ENCODE peak calls at places on chromosome 16, in ten cellular contexts. One of them, this sample, is unnamed. For H3K4me1, the result is how much of the 10 kb centered on the place peaks cover.

GRCh38 chr16:50671644-50672260 is 9.4 kb downstream of the SNX20 start:
- DNase-seq in fibroblast of lung: no peak
- DNase-seq in K562: peak
- DNase-seq in A549: peak
- DNase-seq in psoas muscle: no peak
- DNase-seq in lung: no peak
- DNase-seq in lower lobe of right lung: peak
- DNase-seq in PC-9: no peak
- DNase-seq in thoracic aorta: no peak
- DNase-seq in stomach: no peak
- DNase-seq in this sample: no peak

GRCh38 chr16:69187891-69188451 is 1.0 kb downstream of the SNTB2 start:
- DNase-seq in psoas muscle: peak
- DNase-seq in PC-9: peak
- DNase-seq in A549: peak
- DNase-seq in fibroblast of lung: peak
- DNase-seq in lung: peak
- DNase-seq in stomach: peak
- DNase-seq in lower lobe of right lung: peak
- DNase-seq in K562: no peak
- DNase-seq in thoracic aorta: no peak
- DNase-seq in this sample: peak

GRCh38 chr16:3999890-4000325 is 116.3 kb downstream of the ADCY9 start:
- DNase-seq in lung: no peak
- DNase-seq in fibroblast of lung: peak
- DNase-seq in K562: no peak
- DNase-seq in PC-9: no peak
- DNase-seq in stomach: no peak
- DNase-seq in A549: no peak
- DNase-seq in psoas muscle: no peak
- DNase-seq in lower lobe of right lung: no peak
- DNase-seq in thoracic aorta: no peak
- DNase-seq in this sample: no peak

GRCh38 chr16:4505356-4506153 is 29.4 kb downstream of the HMOX2 start:
- DNase-seq in lower lobe of right lung: peak
- DNase-seq in A549: no peak
- DNase-seq in psoas muscle: no peak
- DNase-seq in K562: no peak
- DNase-seq in thoracic aorta: no peak
- DNase-seq in lung: peak
- DNase-seq in stomach: peak
- DNase-seq in PC-9: no peak
- DNase-seq in fibroblast of lung: no peak
- DNase-seq in this sample: no peak

GRCh38 chr16:21598676-21599157 is 660 bp upstream of the METTL9 start:
- DNase-seq in psoas muscle: no peak
- DNase-seq in lower lobe of right lung: no peak
- DNase-seq in A549: no peak
- DNase-seq in fibroblast of lung: no peak
- DNase-seq in lung: no peak
- DNase-seq in thoracic aorta: no peak
- DNase-seq in PC-9: no peak
- DNase-seq in K562: no peak
- DNase-seq in stomach: no peak
- DNase-seq in this sample: no peak

GRCh38 chr16:30875881-30876791 is 17.7 kb downstream of the BCL7C start:
- DNase-seq in psoas muscle: no peak
- DNase-seq in stomach: no peak
- DNase-seq in lower lobe of right lung: no peak
- DNase-seq in K562: no peak
- DNase-seq in lung: no peak
- DNase-seq in thoracic aorta: no peak
- DNase-seq in PC-9: peak
- DNase-seq in A549: no peak
- DNase-seq in fibroblast of lung: peak
- DNase-seq in this sample: no peak

GRCh38 chr16:46428108-46429061 is 192.8 kb downstream of the SHCBP1 start:
- DNase-seq in lower lobe of right lung: peak
- DNase-seq in psoas muscle: no peak
- DNase-seq in lung: no peak
- DNase-seq in fibroblast of lung: no peak
- DNase-seq in stomach: no peak
- DNase-seq in PC-9: no peak
- DNase-seq in thoracic aorta: no peak
- DNase-seq in K562: no peak
- DNase-seq in A549: no peak
- DNase-seq in this sample: no peak

GRCh38 chr16:8355714-8356113 is 234.6 kb downstream of the TMEM114 start:
- DNase-seq in psoas muscle: no peak
- DNase-seq in PC-9: no peak
- DNase-seq in fibroblast of lung: no peak
- DNase-seq in thoracic aorta: no peak
- DNase-seq in lung: no peak
- DNase-seq in A549: no peak
- DNase-seq in lower lobe of right lung: no peak
- DNase-seq in stomach: no peak
- DNase-seq in K562: no peak
- DNase-seq in this sample: no peak

GRCh38 chr16:10902999-10903398 is 26.0 kb downstream of the CIITA start:
- DNase-seq in fibroblast of lung: no peak
- DNase-seq in A549: no peak
- DNase-seq in lung: no peak
- DNase-seq in K562: no peak
- DNase-seq in thoracic aorta: no peak
- DNase-seq in PC-9: no peak
- DNase-seq in stomach: no peak
- DNase-seq in lower lobe of right lung: no peak
- DNase-seq in psoas muscle: no peak
- DNase-seq in this sample: no peak

GRCh38 chr16:56107944-56108583 is 83.2 kb upstream of the GNAO1 start:
- DNase-seq in lung: no peak
- DNase-seq in A549: no peak
- DNase-seq in thoracic aorta: no peak
- DNase-seq in lower lobe of right lung: no peak
- DNase-seq in fibroblast of lung: no peak
- DNase-seq in K562: no peak
- DNase-seq in PC-9: no peak
- DNase-seq in stomach: no peak
- DNase-seq in psoas muscle: no peak
- DNase-seq in this sample: no peak

GRCh38 chr16:72172105-72173034 is at the start of gene PMFBP1:
- DNase-seq in K562: no peak
- DNase-seq in psoas muscle: no peak
- DNase-seq in thoracic aorta: peak
- DNase-seq in lower lobe of right lung: no peak
- DNase-seq in stomach: no peak
- DNase-seq in PC-9: peak
- DNase-seq in fibroblast of lung: peak
- DNase-seq in lung: peak
- DNase-seq in A549: peak
- DNase-seq in this sample: no peak

GRCh38 chr16:75097941-75098897 is 18.4 kb downstream of the LDHD start:
- DNase-seq in stomach: peak
- DNase-seq in K562: no peak
- DNase-seq in PC-9: no peak
- DNase-seq in lung: peak
- DNase-seq in fibroblast of lung: no peak
- DNase-seq in A549: no peak
- DNase-seq in lower lobe of right lung: peak
- DNase-seq in psoas muscle: no peak
- DNase-seq in thoracic aorta: no peak
- DNase-seq in this sample: no peak

GRCh38 chr16:14098081-14098480 is 27.0 kb downstream of the MRTFB start:
- DNase-seq in stomach: no peak
- DNase-seq in fibroblast of lung: peak
- DNase-seq in PC-9: no peak
- DNase-seq in A549: no peak
- DNase-seq in K562: no peak
- DNase-seq in lung: no peak
- DNase-seq in psoas muscle: no peak
- DNase-seq in lower lobe of right lung: no peak
- DNase-seq in thoracic aorta: no peak
- DNase-seq in this sample: no peak

DNA sequence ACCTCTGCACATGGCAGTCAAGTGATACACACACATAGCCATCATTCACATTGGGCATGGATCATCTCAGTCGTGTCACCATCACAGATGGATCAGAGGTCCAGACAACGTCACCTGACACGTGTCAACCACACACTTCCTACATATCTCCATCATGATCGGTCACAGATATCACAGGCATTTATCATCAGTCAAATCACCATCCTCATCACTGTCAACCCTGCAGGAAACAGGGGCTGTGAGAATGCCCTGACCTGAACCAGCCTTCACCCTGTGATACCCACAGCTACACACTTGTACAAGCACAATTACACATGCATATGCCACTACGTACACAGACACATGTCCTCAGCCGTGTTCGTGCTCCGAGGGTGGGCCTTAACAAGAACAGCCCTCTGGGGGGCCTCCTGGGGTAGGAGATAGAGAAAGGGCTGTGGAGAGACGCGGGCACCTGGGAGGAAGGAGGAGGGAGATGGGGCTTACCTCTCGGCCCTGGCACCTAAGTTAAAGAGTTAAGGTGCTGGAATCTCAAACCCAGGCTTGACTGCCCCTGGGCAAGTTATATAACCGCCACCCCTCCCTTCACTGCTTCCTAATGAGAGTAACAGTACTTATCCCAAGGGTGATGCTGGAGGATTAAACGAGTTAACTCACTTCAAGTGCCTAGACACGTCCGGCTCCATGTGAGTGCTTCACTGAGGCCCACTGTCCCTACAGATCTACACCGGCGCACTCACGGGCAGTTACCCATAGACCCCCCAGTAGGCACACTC is 1.1 kb downstream of the SLC12A4 start:
- DNase-seq in A549: no peak
- DNase-seq in fibroblast of lung: no peak
- DNase-seq in thoracic aorta: no peak
- DNase-seq in stomach: no peak
- DNase-seq in lung: no peak
- DNase-seq in lower lobe of right lung: no peak
- DNase-seq in PC-9: no peak
- DNase-seq in K562: no peak
- DNase-seq in psoas muscle: no peak
- DNase-seq in this sample: no peak
- H3K4me3 ChIP-seq in A549: peak
- H3K4me3 ChIP-seq in fibroblast of lung: peak
- H3K4me3 ChIP-seq in thoracic aorta: peak
- H3K4me3 ChIP-seq in stomach: peak
- H3K4me3 ChIP-seq in lung: peak
- H3K4me3 ChIP-seq in lower lobe of right lung: peak
- H3K4me3 ChIP-seq in PC-9: peak
- H3K4me3 ChIP-seq in K562: peak
- H3K4me3 ChIP-seq in psoas muscle: peak
- H3K4me3 ChIP-seq in this sample: peak

GRCh38 chr16:57923418-57923817 is 47.5 kb downstream of the CNGB1 start:
- DNase-seq in PC-9: no peak
- DNase-seq in psoas muscle: no peak
- DNase-seq in lung: no peak
- DNase-seq in A549: no peak
- DNase-seq in lower lobe of right lung: no peak
- DNase-seq in thoracic aorta: no peak
- DNase-seq in fibroblast of lung: no peak
- DNase-seq in K562: no peak
- DNase-seq in stomach: no peak
- DNase-seq in this sample: no peak

GRCh38 chr16:57918444-57918843 is 52.5 kb downstream of the CNGB1 start:
- DNase-seq in lung: no peak
- DNase-seq in psoas muscle: no peak
- DNase-seq in K562: no peak
- DNase-seq in A549: no peak
- DNase-seq in fibroblast of lung: no peak
- DNase-seq in stomach: no peak
- DNase-seq in PC-9: no peak
- DNase-seq in lower lobe of right lung: no peak
- DNase-seq in thoracic aorta: no peak
- DNase-seq in this sample: no peak

GRCh38 chr16:57920215-57920890 is 50.6 kb downstream of the CNGB1 start:
- DNase-seq in stomach: no peak
- DNase-seq in psoas muscle: no peak
- DNase-seq in lung: no peak
- DNase-seq in K562: no peak
- DNase-seq in lower lobe of right lung: no peak
- DNase-seq in fibroblast of lung: no peak
- DNase-seq in thoracic aorta: no peak
- DNase-seq in A549: no peak
- DNase-seq in PC-9: no peak
- DNase-seq in this sample: no peak

GRCh38 chr16:57918994-57919393 is 51.9 kb downstream of the CNGB1 start:
- DNase-seq in lung: no peak
- DNase-seq in A549: no peak
- DNase-seq in lower lobe of right lung: no peak
- DNase-seq in fibroblast of lung: no peak
- DNase-seq in stomach: no peak
- DNase-seq in thoracic aorta: no peak
- DNase-seq in PC-9: no peak
- DNase-seq in psoas muscle: no peak
- DNase-seq in K562: no peak
- DNase-seq in this sample: no peak

DNA sequence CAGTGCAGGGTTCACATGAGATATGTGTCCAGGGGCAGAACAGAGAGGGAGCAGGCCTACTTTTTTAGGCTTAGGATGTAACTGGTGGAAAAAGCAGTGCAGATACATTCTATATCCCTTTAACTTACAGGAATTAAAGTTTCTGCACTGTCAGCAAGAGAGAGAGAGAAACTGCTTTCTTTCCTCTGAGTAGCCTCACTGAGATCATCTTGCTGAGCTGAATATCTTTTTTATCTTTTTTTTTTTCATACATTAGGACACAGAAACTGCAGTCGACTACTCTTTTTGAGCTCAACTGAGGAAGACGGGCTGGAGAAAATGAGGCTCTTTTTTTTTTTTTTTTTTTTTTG is 50.1 kb downstream of the CNGB1 start:
- DNase-seq in psoas muscle: no peak
- DNase-seq in A549: no peak
- DNase-seq in lung: no peak
- DNase-seq in fibroblast of lung: no peak
- DNase-seq in thoracic aorta: no peak
- DNase-seq in K562: no peak
- DNase-seq in stomach: no peak
- DNase-seq in lower lobe of right lung: no peak
- DNase-seq in PC-9: no peak
- DNase-seq in this sample: no peak
- H3K4me1 ChIP-seq in psoas muscle: under half
- H3K4me1 ChIP-seq in A549: under half
- H3K4me1 ChIP-seq in lung: under half
- H3K4me1 ChIP-seq in fibroblast of lung: under half
- H3K4me1 ChIP-seq in thoracic aorta: under half
- H3K4me1 ChIP-seq in K562: under half
- H3K4me1 ChIP-seq in stomach: under half
- H3K4me1 ChIP-seq in lower lobe of right lung: under half
- H3K4me1 ChIP-seq in PC-9: under half
- H3K4me1 ChIP-seq in this sample: under half

GRCh38 chr16:81636298-81636960 is 142.7 kb upstream of the PLCG2 start:
- DNase-seq in stomach: no peak
- DNase-seq in thoracic aorta: no peak
- DNase-seq in A549: no peak
- DNase-seq in lower lobe of right lung: no peak
- DNase-seq in psoas muscle: no peak
- DNase-seq in lung: no peak
- DNase-seq in PC-9: peak
- DNase-seq in K562: peak
- DNase-seq in fibroblast of lung: no peak
- DNase-seq in this sample: no peak
- TF ChIP-seq CTCF in stomach: no peak
- TF ChIP-seq CTCF in thoracic aorta: no peak
- TF ChIP-seq CTCF in A549: no peak
- TF ChIP-seq CTCF in lower lobe of right lung: no peak
- TF ChIP-seq CTCF in psoas muscle: no peak
- TF ChIP-seq CTCF in lung: no peak
- TF ChIP-seq CTCF in PC-9: no peak
- TF ChIP-seq CTCF in K562: no peak
- TF ChIP-seq CTCF in fibroblast of lung: no peak
- TF ChIP-seq CTCF in this sample: no peak

GRCh38 chr16:52799149-52799548 is 252.2 kb upstream of the TOX3 start:
- DNase-seq in thoracic aorta: no peak
- DNase-seq in A549: no peak
- DNase-seq in stomach: no peak
- DNase-seq in lung: no peak
- DNase-seq in K562: no peak
- DNase-seq in fibroblast of lung: no peak
- DNase-seq in PC-9: no peak
- DNase-seq in psoas muscle: no peak
- DNase-seq in lower lobe of right lung: no peak
- DNase-seq in this sample: no peak
- H3K4me3 ChIP-seq in thoracic aorta: no peak
- H3K4me3 ChIP-seq in A549: no peak
- H3K4me3 ChIP-seq in stomach: no peak
- H3K4me3 ChIP-seq in lung: no peak
- H3K4me3 ChIP-seq in K562: no peak
- H3K4me3 ChIP-seq in fibroblast of lung: no peak
- H3K4me3 ChIP-seq in PC-9: no peak
- H3K4me3 ChIP-seq in psoas muscle: no peak
- H3K4me3 ChIP-seq in lower lobe of right lung: no peak
- H3K4me3 ChIP-seq in this sample: no peak